ENCODE peak calls at places on chromosome 3, in five cellular contexts. V is lung, N is GM23248, B is PC-3, D is transverse colon. I is an unnamed sample. For H3K4me1 and H3K36me3, the result is how much of the 10 kb centered on the place peaks cover.

GRCh38 chr3:161171113-161171512 is 50.0 kb upstream of the NMD3 start:
- DNase-seq in V (no peak), N (peak), D (no peak), B (peak), I (peak)

GRCh38 chr3:160097478-160097877 is 108.8 kb downstream of the IL12A start:
- DNase-seq in V (no peak), D (no peak), N (no peak), B (no peak), I (no peak)

GRCh38 chr3:13475871-13476590 is 4.1 kb upstream of the HDAC11 start:
- DNase-seq in B (peak), N (peak), D (no peak), V (no peak), I (no peak)

GRCh38 chr3:113084777-113085176 is 94.0 kb downstream of the GTPBP8 start:
- DNase-seq in N (peak), V (no peak), B (peak), D (peak), I (peak)

GRCh38 chr3:78176869-78177268 is 1137.0 kb downstream of the ROBO2 start:
- DNase-seq in N (no peak), V (no peak), B (no peak), D (no peak), I (no peak)

GRCh38 chr3:10088256-10088655 is 19.8 kb downstream of the FANCD2OS start:
- DNase-seq in B (peak), N (peak), V (no peak), D (no peak), I (no peak)

GRCh38 chr3:68973635-68974034 is 39.8 kb downstream of the EOGT start:
- DNase-seq in B (no peak), V (no peak), N (peak), D (no peak), I (no peak)

GRCh38 chr3:138465451-138465850 is 31.0 kb downstream of the ESYT3 start:
- DNase-seq in V (no peak), D (no peak), B (no peak), N (no peak), I (no peak)

GRCh38 chr3:146817705-146818104 is 212.6 kb upstream of the PLSCR5 start:
- DNase-seq in V (no peak), D (no peak), B (peak), N (peak), I (no peak)

GRCh38 chr3:129936757-129937156 is 37.8 kb upstream of the TRH start:
- DNase-seq in B (peak), D (peak), N (peak), V (peak), I (peak)

GRCh38 chr3:172550347-172550943 is 27.2 kb upstream of the TNFSF10 start:
- DNase-seq in V (no peak), N (peak), B (peak), D (no peak), I (no peak)

GRCh38 chr3:159978353-159978752 is 10.3 kb upstream of the IL12A start:
- DNase-seq in N (no peak), B (no peak), D (peak), V (no peak), I (no peak)

GRCh38 chr3:96983731-96984130 is 169.3 kb downstream of the EPHA6 start:
- DNase-seq in D (no peak), B (no peak), V (no peak), N (no peak), I (no peak)

GRCh38 chr3:141379250-141379872 is 11.1 kb downstream of the ZBTB38 start:
- DNase-seq in N (no peak), B (no peak), D (no peak), V (no peak), I (no peak)

GRCh38 chr3:46395210-46395661 is 11.6 kb downstream of the CCR5AS start:
- DNase-seq in B (no peak), D (no peak), N (peak), V (no peak), I (no peak)

GRCh38 chr3:4953119-4953518 is 26.1 kb upstream of the BHLHE40 start:
- DNase-seq in B (peak), N (peak), D (no peak), V (no peak), I (no peak)

GRCh38 chr3:121855555-121855954 is 20.5 kb downstream of the EAF2 start:
- DNase-seq in N (no peak), D (no peak), V (no peak), B (peak), I (no peak)

GRCh38 chr3:159080236-159080635 is 278.4 kb downstream of the MFSD1 start:
- DNase-seq in N (no peak), D (no peak), V (no peak), B (no peak), I (no peak)

GRCh38 chr3:13008114-13008995 is 64.9 kb downstream of the IQSEC1 start:
- DNase-seq in B (no peak), N (no peak), D (no peak), V (no peak), I (no peak)

GRCh38 chr3:143070977-143071551 is 48.5 kb upstream of the CHST2 start:
- DNase-seq in B (peak), V (no peak), N (peak), D (no peak), I (no peak)

GRCh38 chr3:123186695-123187094 is 15.0 kb upstream of the SEC22A start:
- DNase-seq in B (peak), D (no peak), V (no peak), N (peak), I (no peak)

GRCh38 chr3:128285925-128286275 is 132.6 kb downstream of the EEFSEC start:
- DNase-seq in D (no peak), B (no peak), V (no peak), N (no peak), I (no peak)

GRCh38 chr3:120536642-120537041 is 59.5 kb upstream of the NDUFB4 start:
- DNase-seq in V (no peak), N (no peak), D (peak), B (no peak), I (no peak)

DNA sequence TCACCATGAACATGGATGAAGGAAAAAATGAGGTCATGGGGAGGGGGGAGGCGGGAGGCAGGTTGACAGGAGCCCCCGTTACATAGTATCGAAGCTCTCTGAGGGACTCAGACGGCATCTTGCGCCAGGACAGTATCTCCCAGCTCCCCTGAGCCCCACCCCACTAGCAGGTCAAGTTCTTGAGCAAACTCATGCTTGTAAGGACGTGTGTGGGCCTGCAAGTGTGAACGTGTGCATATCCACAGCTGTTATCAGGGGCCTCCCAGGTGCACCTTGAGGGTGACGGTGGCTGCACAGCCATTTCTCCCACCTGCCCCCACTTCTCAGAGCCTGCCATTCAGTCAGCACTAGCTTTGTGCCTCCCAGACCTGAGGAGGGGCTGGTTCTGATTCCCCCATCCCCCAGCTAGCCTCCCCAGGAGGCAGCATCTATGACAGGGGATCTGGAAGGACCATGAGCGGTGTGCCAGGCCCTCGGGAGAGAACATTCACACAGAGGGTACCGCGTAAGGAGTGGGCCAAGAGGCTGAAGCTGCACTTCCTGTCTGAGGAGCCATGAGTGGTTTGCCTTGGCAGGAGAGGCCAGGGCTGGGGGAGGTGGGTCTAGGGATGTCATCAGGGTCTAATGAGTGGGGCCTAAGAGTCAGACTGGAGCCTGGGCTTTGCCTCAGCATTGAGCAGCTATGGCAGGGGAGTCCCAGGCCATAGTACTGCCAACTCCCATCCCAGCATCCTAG is 2.9 kb downstream of the SEMA3F start:
- DNase-seq in B (no peak), D (no peak), N (peak), V (no peak), I (no peak)
- H3K4me1 ChIP-seq in B (half or more), D (half or more), N (under half), V (under half), I (under half)

DNA sequence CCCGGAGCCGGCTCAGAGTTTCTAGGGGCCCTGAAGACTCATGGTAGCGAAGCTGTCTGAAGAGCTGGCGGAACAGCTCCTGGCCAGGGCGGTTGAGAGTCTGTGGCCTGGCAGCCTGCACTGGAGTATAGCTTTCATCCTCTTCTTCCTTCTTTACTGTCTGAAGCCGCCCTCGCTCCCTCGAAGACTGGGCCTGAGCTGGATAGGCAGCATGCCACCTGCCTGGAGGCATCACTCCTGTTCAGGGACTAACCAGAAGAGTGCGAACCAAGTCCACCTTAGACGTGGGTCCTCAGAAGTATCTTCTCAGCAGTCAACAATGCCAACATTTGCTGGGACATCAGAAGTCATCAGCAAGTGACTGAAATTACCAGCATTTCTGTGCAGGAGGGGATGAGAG is 22.2 kb downstream of the ZNF445 start:
- DNase-seq in V (no peak), D (no peak), B (no peak), N (no peak), I (no peak)
- H3K36me3 ChIP-seq in V (under half), D (under half), B (under half), N (under half), I (under half)

GRCh38 chr3:179666436-179667035 is 13.7 kb downstream of the USP13 start:
- DNase-seq in N (peak), B (no peak), D (no peak), V (peak), I (no peak)
- H3K27ac ChIP-seq in N (no peak), B (no peak), D (no peak), V (peak), I (no peak)

GRCh38 chr3:155609586-155609985 is 135.3 kb downstream of the PLCH1 start:
- DNase-seq in V (no peak), N (no peak), D (no peak), B (no peak), I (no peak)
- H3K4me1 ChIP-seq in V (under half), N (under half), D (under half), B (under half), I (under half)

DNA sequence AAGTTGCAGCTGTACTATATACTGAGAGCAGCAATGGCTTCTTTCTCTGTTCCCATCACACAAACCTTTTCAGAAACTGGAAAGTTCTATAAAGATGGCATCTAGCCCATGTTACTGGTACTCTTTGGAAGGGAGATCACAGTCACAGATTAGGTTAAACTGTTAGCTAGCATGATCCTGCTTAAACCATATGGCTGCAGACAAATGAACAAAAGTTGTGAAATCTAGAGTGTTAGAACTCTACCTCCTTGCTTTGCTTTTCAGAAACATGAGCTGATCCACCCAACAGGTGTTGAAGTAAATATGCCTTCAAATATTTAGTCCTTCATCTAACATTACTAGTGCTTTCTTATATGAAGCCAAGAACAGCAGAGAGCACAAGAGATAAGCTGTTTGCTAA is 102.6 kb downstream of the SNRK start:
- DNase-seq in V (no peak), N (no peak), D (no peak), B (no peak), I (no peak)
- H3K36me3 ChIP-seq in V (under half), N (under half), D (under half), B (under half), I (under half)

GRCh38 chr3:53027254-53027844 is 18.5 kb downstream of the SFMBT1 start:
- DNase-seq in V (no peak), D (no peak), B (no peak), N (no peak), I (no peak)
- H3K27ac ChIP-seq in V (no peak), D (no peak), B (no peak), N (no peak), I (no peak)

DNA sequence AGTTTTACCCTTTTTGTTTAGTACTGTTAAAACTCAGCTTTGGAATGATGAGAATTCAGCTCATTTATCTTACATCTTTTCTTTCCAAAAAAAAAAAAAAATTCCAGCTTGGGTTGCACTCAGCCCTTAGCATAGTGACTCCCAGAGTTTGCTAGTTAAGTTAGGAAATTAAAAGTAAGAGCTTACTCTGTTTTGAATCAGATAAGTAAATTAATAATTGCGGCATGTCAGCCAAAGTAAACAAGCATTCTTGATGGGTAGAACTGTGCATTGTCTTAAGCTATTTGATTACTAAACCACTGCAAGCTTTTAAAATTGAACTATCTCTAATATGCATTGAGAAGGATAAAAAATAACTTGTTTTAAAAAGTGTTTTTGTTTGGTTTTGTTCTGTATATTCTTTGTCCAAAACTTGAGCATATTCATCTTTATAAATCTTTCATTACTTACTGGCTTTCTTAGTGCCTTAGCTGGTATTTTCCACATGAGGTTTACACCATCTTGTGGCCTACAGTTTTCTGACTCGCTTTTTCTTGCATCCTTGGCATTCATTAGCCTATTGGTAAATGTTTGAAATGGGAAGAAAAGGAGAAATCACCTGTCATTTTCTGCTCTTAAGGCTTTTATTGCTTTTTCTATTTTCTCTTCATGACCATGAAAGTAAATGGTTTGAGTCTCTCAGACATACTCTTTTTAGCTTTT is 107.6 kb downstream of the FILIP1L start:
- DNase-seq in D (no peak), N (peak), B (peak), V (no peak), I (no peak)
- H3K4me1 ChIP-seq in D (half or more), N (under half), B (under half), V (under half), I (under half)